ENCODE peak calls at places on chromosomes 13 and 19, in seven cellular contexts. One of them, this sample, is unnamed.

GRCh38 chr13:42380420-42381164 is 108.6 kb downstream of the AKAP11 start:
- DNase-seq in fibroblast of lung: no peak
- DNase-seq in PC-9: no peak
- DNase-seq in heart right ventricle: no peak
- DNase-seq in sigmoid colon: no peak
- DNase-seq in Peyer's patch: peak
- DNase-seq in left ventricle myocardium inferior: no peak
- DNase-seq in this sample: no peak

GRCh38 chr13:29428310-29428991 is 167.0 kb downstream of the SLC7A1 start:
- DNase-seq in fibroblast of lung: no peak
- DNase-seq in PC-9: no peak
- DNase-seq in heart right ventricle: peak
- DNase-seq in sigmoid colon: no peak
- DNase-seq in Peyer's patch: no peak
- DNase-seq in left ventricle myocardium inferior: peak
- DNase-seq in this sample: peak

GRCh38 chr19:4699826-4700572 is 23.6 kb downstream of the DPP9 start:
- DNase-seq in fibroblast of lung: no peak
- DNase-seq in PC-9: no peak
- DNase-seq in heart right ventricle: no peak
- DNase-seq in sigmoid colon: no peak
- DNase-seq in Peyer's patch: no peak
- DNase-seq in left ventricle myocardium inferior: no peak
- DNase-seq in this sample: no peak

GRCh38 chr19:45187421-45188100 is 9.0 kb downstream of the BLOC1S3 start:
- DNase-seq in fibroblast of lung: no peak
- DNase-seq in PC-9: peak
- DNase-seq in heart right ventricle: no peak
- DNase-seq in sigmoid colon: no peak
- DNase-seq in Peyer's patch: no peak
- DNase-seq in left ventricle myocardium inferior: no peak
- DNase-seq in this sample: no peak

GRCh38 chr19:35194022-35194984 is 34.2 kb downstream of the FAM187B start:
- DNase-seq in fibroblast of lung: no peak
- DNase-seq in PC-9: no peak
- DNase-seq in heart right ventricle: no peak
- DNase-seq in sigmoid colon: no peak
- DNase-seq in Peyer's patch: no peak
- DNase-seq in left ventricle myocardium inferior: no peak
- DNase-seq in this sample: no peak

GRCh38 chr13:43200736-43201135 is 177.3 kb downstream of the DNAJC15 start:
- DNase-seq in fibroblast of lung: no peak
- DNase-seq in PC-9: no peak
- DNase-seq in heart right ventricle: no peak
- DNase-seq in sigmoid colon: no peak
- DNase-seq in Peyer's patch: no peak
- DNase-seq in left ventricle myocardium inferior: no peak
- DNase-seq in this sample: no peak

GRCh38 chr19:7177926-7178325 is 108.4 kb downstream of the ZNF557 start:
- DNase-seq in fibroblast of lung: no peak
- DNase-seq in PC-9: no peak
- DNase-seq in heart right ventricle: no peak
- DNase-seq in sigmoid colon: peak
- DNase-seq in Peyer's patch: no peak
- DNase-seq in left ventricle myocardium inferior: no peak
- DNase-seq in this sample: no peak

GRCh38 chr13:66665991-66666390 is 564.1 kb downstream of the PCDH9 start:
- DNase-seq in fibroblast of lung: peak
- DNase-seq in PC-9: peak
- DNase-seq in heart right ventricle: no peak
- DNase-seq in sigmoid colon: no peak
- DNase-seq in Peyer's patch: no peak
- DNase-seq in left ventricle myocardium inferior: peak
- DNase-seq in this sample: peak

GRCh38 chr19:27986299-27986698 is 1226.7 kb downstream of the UQCRFS1 start:
- DNase-seq in fibroblast of lung: no peak
- DNase-seq in PC-9: no peak
- DNase-seq in heart right ventricle: no peak
- DNase-seq in sigmoid colon: no peak
- DNase-seq in Peyer's patch: no peak
- DNase-seq in left ventricle myocardium inferior: no peak
- DNase-seq in this sample: no peak

GRCh38 chr13:32031025-32031814 is at the start of gene FRY:
- DNase-seq in fibroblast of lung: peak
- DNase-seq in PC-9: peak
- DNase-seq in heart right ventricle: peak
- DNase-seq in sigmoid colon: peak
- DNase-seq in Peyer's patch: peak
- DNase-seq in left ventricle myocardium inferior: peak
- DNase-seq in this sample: peak

GRCh38 chr19:18718015-18718526 is 34.6 kb downstream of the CRTC1 start:
- DNase-seq in fibroblast of lung: no peak
- DNase-seq in PC-9: no peak
- DNase-seq in heart right ventricle: no peak
- DNase-seq in sigmoid colon: no peak
- DNase-seq in Peyer's patch: no peak
- DNase-seq in left ventricle myocardium inferior: no peak
- DNase-seq in this sample: no peak

GRCh38 chr13:92225861-92226260 is 827.4 kb downstream of the GPC5 start:
- DNase-seq in fibroblast of lung: no peak
- DNase-seq in PC-9: no peak
- DNase-seq in heart right ventricle: no peak
- DNase-seq in sigmoid colon: no peak
- DNase-seq in Peyer's patch: no peak
- DNase-seq in left ventricle myocardium inferior: no peak
- DNase-seq in this sample: no peak

GRCh38 chr13:27012482-27013197 is 159.0 kb downstream of the USP12 start:
- DNase-seq in fibroblast of lung: peak
- DNase-seq in PC-9: no peak
- DNase-seq in heart right ventricle: no peak
- DNase-seq in sigmoid colon: no peak
- DNase-seq in Peyer's patch: no peak
- DNase-seq in left ventricle myocardium inferior: no peak
- DNase-seq in this sample: peak

GRCh38 chr13:32228330-32229041 is 86.7 kb downstream of the ZAR1L start:
- DNase-seq in fibroblast of lung: no peak
- DNase-seq in PC-9: no peak
- DNase-seq in heart right ventricle: no peak
- DNase-seq in sigmoid colon: no peak
- DNase-seq in Peyer's patch: no peak
- DNase-seq in left ventricle myocardium inferior: no peak
- DNase-seq in this sample: peak

GRCh38 chr19:8577247-8577646 is at the start of gene MYO1F:
- DNase-seq in fibroblast of lung: no peak
- DNase-seq in PC-9: no peak
- DNase-seq in heart right ventricle: peak
- DNase-seq in sigmoid colon: peak
- DNase-seq in Peyer's patch: peak
- DNase-seq in left ventricle myocardium inferior: peak
- DNase-seq in this sample: no peak

GRCh38 chr19:34985249-34986022 is 14.7 kb upstream of the GRAMD1A start:
- DNase-seq in fibroblast of lung: peak
- DNase-seq in PC-9: no peak
- DNase-seq in heart right ventricle: peak
- DNase-seq in sigmoid colon: no peak
- DNase-seq in Peyer's patch: peak
- DNase-seq in left ventricle myocardium inferior: peak
- DNase-seq in this sample: peak

GRCh38 chr19:13839193-13839937 is 37.6 kb upstream of the NANOS3 start:
- DNase-seq in fibroblast of lung: peak
- DNase-seq in PC-9: peak
- DNase-seq in heart right ventricle: peak
- DNase-seq in sigmoid colon: peak
- DNase-seq in Peyer's patch: peak
- DNase-seq in left ventricle myocardium inferior: peak
- DNase-seq in this sample: peak

GRCh38 chr13:48412100-48412556 is 785 bp downstream of the LPAR6 start:
- DNase-seq in fibroblast of lung: peak
- DNase-seq in PC-9: no peak
- DNase-seq in heart right ventricle: no peak
- DNase-seq in sigmoid colon: no peak
- DNase-seq in Peyer's patch: no peak
- DNase-seq in left ventricle myocardium inferior: no peak
- DNase-seq in this sample: peak

GRCh38 chr13:96686286-96686685 is 308.0 kb downstream of the OXGR1 start:
- DNase-seq in fibroblast of lung: no peak
- DNase-seq in PC-9: no peak
- DNase-seq in heart right ventricle: no peak
- DNase-seq in sigmoid colon: no peak
- DNase-seq in Peyer's patch: no peak
- DNase-seq in left ventricle myocardium inferior: no peak
- DNase-seq in this sample: no peak

GRCh38 chr13:46962286-46962941 is 65.6 kb upstream of the HTR2A start:
- DNase-seq in fibroblast of lung: peak
- DNase-seq in PC-9: no peak
- DNase-seq in heart right ventricle: no peak
- DNase-seq in sigmoid colon: no peak
- DNase-seq in Peyer's patch: no peak
- DNase-seq in left ventricle myocardium inferior: no peak
- DNase-seq in this sample: peak

GRCh38 chr19:33280351-33280921 is 21.9 kb downstream of the CEBPA start:
- DNase-seq in fibroblast of lung: no peak
- DNase-seq in PC-9: no peak
- DNase-seq in heart right ventricle: no peak
- DNase-seq in sigmoid colon: no peak
- DNase-seq in Peyer's patch: no peak
- DNase-seq in left ventricle myocardium inferior: no peak
- DNase-seq in this sample: no peak

GRCh38 chr13:94419304-94419943 is 60.1 kb downstream of the DCT start:
- DNase-seq in fibroblast of lung: peak
- DNase-seq in PC-9: no peak
- DNase-seq in heart right ventricle: no peak
- DNase-seq in sigmoid colon: no peak
- DNase-seq in Peyer's patch: no peak
- DNase-seq in left ventricle myocardium inferior: no peak
- DNase-seq in this sample: peak

GRCh38 chr19:16892868-16893685 is 4.3 kb downstream of the F2RL3 start:
- DNase-seq in fibroblast of lung: no peak
- DNase-seq in PC-9: no peak
- DNase-seq in heart right ventricle: no peak
- DNase-seq in sigmoid colon: no peak
- DNase-seq in Peyer's patch: no peak
- DNase-seq in left ventricle myocardium inferior: no peak
- DNase-seq in this sample: no peak

GRCh38 chr13:39051157-39051556 is 12.9 kb downstream of the NHLRC3 start:
- DNase-seq in fibroblast of lung: peak
- DNase-seq in PC-9: no peak
- DNase-seq in heart right ventricle: no peak
- DNase-seq in sigmoid colon: no peak
- DNase-seq in Peyer's patch: no peak
- DNase-seq in left ventricle myocardium inferior: no peak
- DNase-seq in this sample: peak
- TF ChIP-seq CTCF in fibroblast of lung: no peak
- TF ChIP-seq CTCF in PC-9: peak
- TF ChIP-seq CTCF in heart right ventricle: peak
- TF ChIP-seq CTCF in sigmoid colon: no peak
- TF ChIP-seq CTCF in Peyer's patch: peak
- TF ChIP-seq CTCF in left ventricle myocardium inferior: peak
- TF ChIP-seq CTCF in this sample: peak

DNA sequence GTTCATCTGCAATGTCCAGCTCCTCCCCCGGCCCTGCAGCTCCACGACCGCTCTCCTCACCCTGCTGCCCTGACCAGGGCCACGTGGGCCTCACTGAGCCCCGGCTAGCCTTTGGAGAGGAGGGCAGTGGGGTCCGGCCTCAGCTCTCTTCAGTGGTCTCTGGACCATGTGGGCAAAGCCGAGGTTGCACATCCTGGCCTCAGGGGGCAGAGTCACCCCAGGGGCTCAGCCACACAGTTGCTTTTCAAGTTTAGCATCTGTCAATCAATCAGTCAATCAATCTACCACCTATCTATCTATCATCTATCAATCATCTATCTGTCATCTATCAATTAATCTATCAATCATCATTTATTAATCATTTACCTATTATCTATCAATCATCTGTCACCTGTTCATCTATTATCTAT is 3.0 kb upstream of the DIRAS1 start:
- DNase-seq in fibroblast of lung: no peak
- DNase-seq in PC-9: no peak
- DNase-seq in heart right ventricle: no peak
- DNase-seq in sigmoid colon: no peak
- DNase-seq in Peyer's patch: no peak
- DNase-seq in left ventricle myocardium inferior: no peak
- DNase-seq in this sample: no peak
- TF ChIP-seq CTCF in fibroblast of lung: peak
- TF ChIP-seq CTCF in PC-9: no peak
- TF ChIP-seq CTCF in heart right ventricle: peak
- TF ChIP-seq CTCF in sigmoid colon: no peak
- TF ChIP-seq CTCF in Peyer's patch: no peak
- TF ChIP-seq CTCF in left ventricle myocardium inferior: no peak
- TF ChIP-seq CTCF in this sample: no peak

DNA sequence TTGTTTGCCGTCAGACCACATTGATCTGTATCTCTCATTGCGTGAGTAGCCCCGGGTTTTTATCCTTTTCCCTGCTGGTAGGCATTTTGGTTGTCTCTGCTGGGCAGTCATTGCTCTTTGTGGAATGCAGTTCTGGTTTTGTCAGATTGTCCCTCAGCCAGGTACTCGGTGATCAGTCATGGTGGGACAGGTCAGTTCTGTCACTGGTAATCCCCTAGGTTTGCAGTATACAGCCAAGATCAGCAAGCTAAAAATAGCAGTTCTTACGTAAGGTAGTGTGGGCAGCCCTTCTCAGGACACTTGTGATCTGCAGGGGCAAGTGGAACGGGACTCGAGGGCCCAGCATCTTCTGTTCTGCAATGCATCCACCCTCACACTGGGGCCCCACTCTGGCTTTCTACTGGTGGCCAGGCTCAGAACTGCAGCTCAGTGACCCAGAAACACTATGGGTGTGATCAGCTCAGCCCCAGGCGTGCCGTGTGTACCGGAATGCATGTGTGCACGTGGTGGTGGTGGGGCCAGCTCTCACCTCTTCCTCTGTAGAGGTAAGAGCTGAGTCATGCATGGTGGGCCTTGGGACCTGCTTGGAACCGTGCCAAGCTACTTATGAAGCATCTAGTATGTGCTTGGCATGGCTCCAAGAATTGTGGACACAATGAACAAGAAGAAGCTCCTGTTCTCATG is 6.3 kb downstream of the PLEKHF1 start:
- DNase-seq in fibroblast of lung: no peak
- DNase-seq in PC-9: peak
- DNase-seq in heart right ventricle: peak
- DNase-seq in sigmoid colon: peak
- DNase-seq in Peyer's patch: peak
- DNase-seq in left ventricle myocardium inferior: peak
- DNase-seq in this sample: peak
- TF ChIP-seq CTCF in fibroblast of lung: no peak
- TF ChIP-seq CTCF in PC-9: peak
- TF ChIP-seq CTCF in heart right ventricle: peak
- TF ChIP-seq CTCF in sigmoid colon: no peak
- TF ChIP-seq CTCF in Peyer's patch: peak
- TF ChIP-seq CTCF in left ventricle myocardium inferior: peak
- TF ChIP-seq CTCF in this sample: peak

DNA sequence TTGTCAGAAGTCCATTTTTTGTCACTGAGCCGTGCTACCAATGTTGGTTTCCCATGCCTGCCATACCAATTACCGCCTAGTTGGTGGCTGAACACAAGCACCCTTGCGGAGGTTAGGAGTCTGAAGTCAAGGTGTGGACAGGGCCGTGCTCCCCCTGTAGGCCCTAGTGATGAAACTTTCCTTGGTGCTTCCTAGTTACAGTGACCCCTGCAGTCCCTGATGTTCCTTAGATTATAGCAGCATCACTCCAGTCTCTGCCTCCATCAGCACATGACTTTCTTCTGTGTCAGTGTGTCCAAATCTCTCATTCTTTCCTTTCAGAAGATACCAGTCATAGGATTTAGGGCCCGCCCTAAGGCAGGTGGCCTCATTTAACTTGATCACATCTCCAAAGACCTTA is 99.0 kb downstream of the MYO16 start:
- DNase-seq in fibroblast of lung: no peak
- DNase-seq in PC-9: no peak
- DNase-seq in heart right ventricle: no peak
- DNase-seq in sigmoid colon: no peak
- DNase-seq in Peyer's patch: no peak
- DNase-seq in left ventricle myocardium inferior: no peak
- DNase-seq in this sample: no peak
- TF ChIP-seq CTCF in fibroblast of lung: no peak
- TF ChIP-seq CTCF in PC-9: no peak
- TF ChIP-seq CTCF in heart right ventricle: no peak
- TF ChIP-seq CTCF in sigmoid colon: no peak
- TF ChIP-seq CTCF in Peyer's patch: no peak
- TF ChIP-seq CTCF in left ventricle myocardium inferior: no peak
- TF ChIP-seq CTCF in this sample: no peak